ENCODE peak calls at places on chromosomes 12 and 14, in seven cellular contexts. E is SK-N-SH, F is GM12891, Q is GM12878, Y is K562, X is HepG2, B is H1. T is an unnamed sample.

GRCh38 chr12:59973515-59973914 is 377.7 kb downstream of the SLC16A7 start:
- DNase-seq in Y (no peak), E (no peak), F (no peak), B (no peak), X (no peak), Q (no peak), T (no peak)

GRCh38 chr14:90503582-90503981 is 106.8 kb downstream of the CALM1 start:
- DNase-seq in F (no peak), Y (no peak), X (no peak), Q (no peak), E (peak), B (no peak), T (no peak)

GRCh38 chr12:1834186-1834925 is 14.0 kb downstream of the LRTM2 start:
- DNase-seq in Q (no peak), B (no peak), E (no peak), F (no peak), X (no peak), Y (no peak), T (no peak)

GRCh38 chr12:38880288-38880687 is 25.1 kb downstream of the CPNE8 start:
- DNase-seq in Q (peak), E (peak), B (no peak), X (no peak), Y (no peak), F (no peak), T (no peak)

GRCh38 chr14:71730471-71730870 is 201.8 kb upstream of the RGS6 start:
- DNase-seq in X (no peak), Y (no peak), F (no peak), E (no peak), B (no peak), Q (no peak), T (no peak)

GRCh38 chr12:104682790-104683279 is 226.1 kb downstream of the CHST11 start:
- DNase-seq in Y (no peak), X (no peak), E (no peak), F (peak), B (no peak), Q (peak), T (peak)

GRCh38 chr14:101478796-101479410 is 82.4 kb upstream of the DIO3 start:
- DNase-seq in E (no peak), F (no peak), B (no peak), Q (no peak), X (no peak), Y (no peak), T (no peak)

GRCh38 chr12:90987101-90987500 is 17.7 kb downstream of the EPYC start:
- DNase-seq in Q (no peak), Y (no peak), F (no peak), X (no peak), E (no peak), B (no peak), T (no peak)

GRCh38 chr14:37452323-37452722 is 142.7 kb downstream of the FOXA1 start:
- DNase-seq in Q (no peak), E (no peak), X (no peak), F (no peak), Y (no peak), B (no peak), T (no peak)

GRCh38 chr14:62957562-62957961 is 87.7 kb downstream of the KCNH5 start:
- DNase-seq in Y (no peak), X (no peak), F (no peak), B (no peak), Q (no peak), E (no peak), T (no peak)

GRCh38 chr14:56295743-56296142 is 177.5 kb downstream of the PELI2 start:
- DNase-seq in Y (no peak), F (no peak), B (no peak), E (no peak), X (no peak), Q (no peak), T (no peak)

GRCh38 chr12:124742111-124742510 is 121.6 kb downstream of the SCARB1 start:
- DNase-seq in B (no peak), Q (no peak), X (no peak), E (peak), F (no peak), Y (no peak), T (no peak)

GRCh38 chr14:79809849-79810612 is 401.3 kb downstream of the DIO2 start:
- DNase-seq in F (no peak), Y (no peak), E (no peak), B (no peak), Q (no peak), X (no peak), T (no peak)

GRCh38 chr14:102314242-102315011 is 5.1 kb upstream of the ZNF839 start:
- DNase-seq in Y (peak), F (peak), X (peak), Q (no peak), B (peak), E (peak), T (peak)

GRCh38 chr14:94480809-94481208 is 4.8 kb upstream of the SERPINA9 start:
- DNase-seq in Q (no peak), F (no peak), B (no peak), Y (no peak), E (no peak), X (peak), T (no peak)

GRCh38 chr14:32883189-32883588 is 55.5 kb upstream of the NPAS3 start:
- DNase-seq in B (no peak), Y (no peak), X (no peak), E (no peak), F (no peak), Q (no peak), T (no peak)

GRCh38 chr12:124568431-124569374 is 1.3 kb upstream of the NCOR2 start:
- DNase-seq in Y (no peak), Q (peak), F (peak), B (peak), X (no peak), E (peak), T (peak)

GRCh38 chr14:21267886-21268611 is 1.2 kb downstream of the HNRNPC start:
- DNase-seq in X (no peak), E (no peak), B (no peak), F (no peak), Q (no peak), Y (no peak), T (no peak)

GRCh38 chr12:123788541-123788940 is 26.4 kb downstream of the DNAH10 start:
- DNase-seq in F (no peak), B (no peak), E (no peak), X (no peak), Y (no peak), Q (no peak), T (no peak)

GRCh38 chr12:16492820-16493797 is 112.9 kb downstream of the LMO3 start:
- DNase-seq in B (no peak), E (no peak), Y (no peak), X (peak), F (no peak), Q (no peak), T (no peak)

DNA sequence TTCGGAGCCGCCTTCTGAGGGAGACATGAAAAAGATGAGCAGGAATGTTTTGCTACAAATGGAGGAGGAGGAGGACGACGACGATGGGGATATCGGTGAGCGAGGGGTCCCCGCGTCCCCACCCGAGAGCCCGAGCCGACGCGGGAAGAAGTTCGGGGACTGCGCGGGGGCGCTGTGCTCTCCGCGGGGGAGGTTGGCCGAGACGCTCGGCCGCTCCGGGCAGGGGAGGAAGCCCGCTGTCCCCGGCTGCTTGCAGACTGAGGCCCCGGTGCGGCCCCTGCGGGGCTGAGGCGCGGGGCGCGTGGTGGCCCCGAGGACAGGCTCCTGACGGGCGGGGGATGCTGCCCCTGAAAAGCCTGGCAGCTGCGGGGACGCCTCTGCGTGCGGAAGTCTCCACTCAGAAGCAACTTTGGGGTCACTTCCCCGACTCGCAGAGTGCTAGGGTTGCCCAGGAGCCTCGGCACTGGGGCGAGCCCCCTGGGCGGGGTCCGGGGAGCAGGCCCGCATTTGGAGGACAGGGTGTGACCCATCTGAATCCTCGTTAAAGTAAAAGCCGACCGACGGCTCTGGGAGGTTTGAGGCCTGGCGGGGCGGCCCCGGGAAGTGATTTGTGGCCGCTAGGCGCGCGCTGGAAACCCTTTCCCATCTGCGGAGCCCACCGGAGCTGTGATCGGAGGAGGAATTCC is 545 bp downstream of the ANO6 start:
- DNase-seq in X (peak), Y (peak), F (peak), E (peak), B (peak), Q (no peak), T (peak)
- TF ChIP-seq TAF1 in X (no peak), Y (no peak), F (no peak), E (peak), B (peak), Q (no peak), T (no peak)

DNA sequence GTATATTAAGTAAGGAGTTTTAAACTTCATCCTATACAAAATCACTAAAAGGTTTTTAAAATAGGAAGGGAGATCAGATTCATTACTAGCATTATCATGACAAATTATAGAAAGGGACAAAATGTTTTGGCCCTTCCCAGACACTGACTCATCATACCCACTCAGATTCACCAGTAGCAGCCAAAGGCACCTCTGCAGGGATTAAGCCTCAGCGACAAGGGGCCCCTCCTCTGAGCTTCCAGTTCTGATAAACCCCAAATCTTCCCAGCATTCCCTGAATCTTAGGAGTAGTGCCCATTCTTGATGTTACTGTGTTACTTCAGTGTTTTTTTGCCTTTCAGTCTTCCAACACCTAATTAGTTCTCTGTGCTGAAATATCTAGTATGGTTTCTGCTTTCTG is 14.5 kb downstream of the KRAS start:
- DNase-seq in Q (no peak), F (no peak), X (no peak), E (no peak), B (no peak), Y (no peak), T (no peak)
- TF ChIP-seq TAF1 in Q (no peak), F (no peak), X (no peak), E (no peak), B (no peak), Y (no peak), T (no peak)

GRCh38 chr12:116372815-116373214 is 95.3 kb upstream of the MED13L start:
- DNase-seq in F (no peak), Y (no peak), B (no peak), E (no peak), X (no peak), Q (no peak), T (no peak)
- TF ChIP-seq TAF1 in F (no peak), Y (no peak), B (no peak), E (no peak), X (no peak), Q (no peak), T (no peak)

GRCh38 chr12:132561784-132562156 is 48.6 kb downstream of the LRCOL1 start:
- DNase-seq in F (peak), X (no peak), Y (peak), E (peak), B (peak), Q (no peak), T (peak)
- TF ChIP-seq TAF1 in F (no peak), X (no peak), Y (no peak), E (no peak), B (no peak), Q (no peak), T (no peak)

GRCh38 chr12:132491349-132491663 is 1.4 kb downstream of the FBRSL1 start:
- DNase-seq in F (no peak), X (peak), B (no peak), E (no peak), Q (no peak), Y (no peak), T (no peak)

GRCh38 chr12:132492522-132492921 is 2.6 kb downstream of the FBRSL1 start:
- DNase-seq in X (no peak), E (no peak), F (no peak), B (no peak), Q (peak), Y (no peak), T (no peak)

GRCh38 chr12:132492951-132493350 is 3.0 kb downstream of the FBRSL1 start:
- DNase-seq in E (no peak), Y (no peak), B (no peak), X (no peak), Q (no peak), F (no peak), T (no peak)

GRCh38 chr12:132490481-132491348 is 764 bp downstream of the FBRSL1 start:
- DNase-seq in X (no peak), Y (peak), Q (no peak), B (no peak), F (peak), E (peak), T (no peak)

DNA sequence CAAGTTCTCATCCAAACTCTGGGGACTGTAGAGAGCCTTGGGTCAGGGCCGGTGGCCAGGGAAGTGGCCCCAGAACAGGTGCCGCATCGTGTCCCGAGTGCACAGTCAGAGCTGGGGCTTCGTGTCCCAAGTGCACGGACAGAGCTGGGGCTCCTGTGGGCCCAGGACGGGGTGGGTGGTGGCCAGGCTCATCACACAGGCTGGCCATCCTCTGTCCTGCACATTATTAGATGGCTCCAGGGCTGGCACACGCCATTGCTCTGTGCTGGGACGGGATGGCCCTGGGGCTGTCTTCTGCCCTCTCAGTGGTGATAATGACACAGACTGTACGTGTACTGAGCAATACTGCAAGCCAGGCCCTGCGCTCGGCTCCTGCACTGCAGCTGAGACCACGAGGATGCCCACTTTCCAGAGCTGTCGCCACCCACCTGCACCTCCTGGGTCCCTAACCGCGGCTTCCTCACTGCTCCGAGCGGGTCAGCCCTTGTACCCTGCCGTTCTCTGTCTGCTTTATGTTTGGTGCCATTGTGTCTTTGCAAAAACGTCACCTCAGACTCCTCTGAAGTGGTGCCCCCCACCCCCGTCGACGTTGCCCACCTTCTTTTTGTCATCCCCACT is 1.9 kb downstream of the FBRSL1 start:
- DNase-seq in E (no peak), Q (no peak), F (no peak), X (no peak), B (no peak), Y (no peak), T (no peak)
- TF ChIP-seq TAF1 in E (no peak), Q (no peak), F (no peak), X (no peak), B (no peak), Y (no peak), T (no peak)

DNA sequence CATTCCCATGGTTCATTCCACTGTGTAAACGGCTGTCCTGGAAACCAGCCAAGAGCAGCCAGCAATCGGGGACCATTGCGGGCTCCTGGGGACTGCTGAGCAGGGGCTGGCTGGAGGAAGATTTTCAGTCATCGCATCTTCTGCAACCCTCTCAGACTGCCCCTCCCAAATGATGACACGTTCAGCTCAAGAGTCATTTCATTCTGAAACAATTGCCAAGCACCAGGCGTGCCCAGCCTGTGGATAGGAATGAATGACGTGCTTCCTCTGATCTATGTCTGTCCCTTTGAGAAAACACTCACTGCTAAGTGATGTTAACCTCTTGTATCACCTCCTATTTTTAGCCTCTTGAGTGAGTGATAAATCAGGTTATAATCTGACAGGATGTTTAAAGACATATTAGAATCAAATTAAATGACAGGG is 62.0 kb downstream of the NDUFA12 start:
- DNase-seq in X (no peak), B (no peak), F (no peak), E (peak), Q (no peak), Y (peak), T (no peak)
- TF ChIP-seq TAF1 in X (no peak), B (no peak), F (no peak), E (no peak), Q (no peak), Y (no peak), T (no peak)

GRCh38 chr14:59631237-59631636 is 54.6 kb upstream of the CCDC175 start:
- DNase-seq in Y (peak), Q (no peak), F (no peak), X (peak), B (peak), E (peak), T (no peak)

GRCh38 chr14:59629384-59630158 is 53.0 kb upstream of the CCDC175 start:
- DNase-seq in E (peak), B (no peak), X (no peak), F (no peak), Y (no peak), Q (no peak), T (no peak)

GRCh38 chr14:59630281-59630963 is 53.8 kb upstream of the CCDC175 start:
- DNase-seq in Y (no peak), X (no peak), B (peak), F (peak), Q (no peak), E (peak), T (no peak)

GRCh38 chr14:59634617-59635016 is 58.0 kb upstream of the CCDC175 start:
- DNase-seq in F (no peak), Q (no peak), Y (no peak), X (no peak), E (no peak), B (no peak), T (no peak)

DNA sequence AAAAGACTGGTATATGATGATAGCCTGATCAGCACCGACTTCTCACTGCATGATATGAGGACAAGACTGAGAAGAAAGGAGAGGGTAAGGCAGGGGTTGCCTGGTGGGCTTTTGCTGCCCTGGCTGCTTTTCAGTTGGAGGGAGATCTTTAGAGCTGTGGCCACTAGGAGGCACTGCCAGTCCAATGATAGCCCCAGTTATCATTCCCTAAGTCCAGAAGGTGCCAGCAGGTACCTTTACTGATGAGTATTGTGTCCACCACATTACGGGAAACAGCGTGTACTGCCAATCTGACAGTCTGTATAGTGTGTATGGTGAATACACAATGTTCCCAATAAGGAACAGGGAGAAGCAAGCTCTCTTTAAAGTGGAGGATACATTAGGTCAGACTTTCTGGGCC is 55.8 kb upstream of the CCDC175 start:
- DNase-seq in X (peak), F (no peak), Q (no peak), E (peak), Y (peak), B (peak), T (no peak)
- TF ChIP-seq TAF1 in X (no peak), F (no peak), Q (no peak), E (no peak), Y (no peak), B (no peak), T (no peak)